ENCODE peak calls at places on chromosomes 2 and 18, in four cellular contexts. M, N, G and L are unnamed samples.

GRCh38 chr2:30786923-30787685 is 20.1 kb downstream of the CAPN13 start:
- DNase-seq in M (no peak), N (no peak), G (no peak), L (no peak)

GRCh38 chr2:218032336-218033171 is 29.8 kb upstream of the TNS1 start:
- DNase-seq in G (no peak), M (no peak), N (no peak), L (no peak)

GRCh38 chr18:63936932-63937393 is 12.1 kb upstream of the HMSD start:
- DNase-seq in G (no peak), N (no peak), M (no peak), L (no peak)

GRCh38 chr2:172693037-172693436 is 42.6 kb upstream of the RAPGEF4 start:
- DNase-seq in G (no peak), N (peak), M (no peak), L (no peak)

GRCh38 chr2:158618859-158619490 is 162.2 kb downstream of the PKP4 start:
- DNase-seq in N (no peak), G (no peak), M (no peak), L (no peak)

GRCh38 chr2:183868707-183869106 is 729.6 kb upstream of the ZNF804A start:
- DNase-seq in G (no peak), N (no peak), M (no peak), L (no peak)

GRCh38 chr2:169361706-169362345 is 508 bp downstream of the LRP2 start:
- DNase-seq in N (no peak), G (peak), M (no peak), L (no peak)

GRCh38 chr2:88053301-88053700 is 2.3 kb downstream of the KRCC1 start:
- DNase-seq in G (no peak), M (no peak), N (peak), L (no peak)

GRCh38 chr18:63213331-63213900 is 106.2 kb downstream of the BCL2 start:
- DNase-seq in G (no peak), M (no peak), N (peak), L (no peak)

GRCh38 chr2:106825161-106825560 is 60.8 kb downstream of the ST6GAL2 start:
- DNase-seq in M (no peak), N (no peak), G (no peak), L (no peak)

GRCh38 chr2:219175486-219175885 is 1.2 kb downstream of the CNPPD1 start:
- DNase-seq in M (no peak), N (no peak), G (no peak), L (no peak)

GRCh38 chr18:48003426-48004349 is 73.2 kb upstream of the SMAD2 start:
- DNase-seq in G (no peak), N (peak), M (no peak), L (no peak)

GRCh38 chr18:12868576-12868975 is 15.5 kb downstream of the PTPN2 start:
- DNase-seq in G (no peak), M (no peak), N (no peak), L (no peak)

GRCh38 chr18:11994346-11994707 is 13.0 kb downstream of the IMPA2 start:
- DNase-seq in N (peak), G (no peak), M (no peak), L (no peak)

GRCh38 chr18:36066001-36066400 is 1.4 kb downstream of the RPRD1A start:
- DNase-seq in M (no peak), G (no peak), N (no peak), L (no peak)

GRCh38 chr2:212157011-212157410 is 381.6 kb downstream of the ERBB4 start:
- DNase-seq in G (no peak), M (no peak), N (no peak), L (no peak)

GRCh38 chr2:8638327-8638726 is 43.5 kb upstream of the ID2 start:
- DNase-seq in N (no peak), G (no peak), M (no peak), L (no peak)

GRCh38 chr18:12993439-12993838 is 2.3 kb downstream of the CEP192 start:
- DNase-seq in M (no peak), N (no peak), G (no peak), L (no peak)

DNA sequence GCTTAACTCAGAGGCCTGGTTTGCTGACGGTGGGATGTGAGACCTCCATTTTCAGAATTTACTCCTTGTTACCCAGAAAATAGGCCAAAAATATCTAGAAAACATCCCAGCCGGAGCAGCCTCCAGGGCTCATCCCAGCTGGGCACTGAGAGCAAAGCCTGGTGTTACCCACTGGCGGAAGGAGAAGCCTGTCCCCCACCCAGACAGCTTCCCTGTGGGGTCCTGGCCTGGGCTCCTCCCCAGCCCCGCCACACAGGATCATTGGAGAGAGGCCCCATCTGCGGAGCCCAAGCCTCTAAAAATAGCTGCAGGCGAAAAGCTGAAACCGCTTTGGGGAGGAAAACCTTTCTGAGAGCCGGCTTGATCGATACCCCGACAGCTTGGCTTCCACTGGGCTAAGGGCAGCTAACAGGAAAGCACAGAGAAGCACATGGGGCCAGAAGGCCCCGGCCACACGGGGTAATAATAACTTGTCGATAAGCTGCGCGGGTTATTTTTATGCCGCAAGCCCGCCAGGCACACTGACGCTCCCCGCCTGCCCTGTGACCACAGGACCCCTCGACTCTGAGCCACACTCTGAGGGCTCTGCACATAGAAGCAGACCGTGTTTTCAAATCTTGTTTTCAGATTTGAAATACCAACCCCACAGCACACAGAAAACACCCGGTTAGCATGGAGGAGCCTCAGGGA is 26.8 kb upstream of the FAHD2A start:
- DNase-seq in M (no peak), N (no peak), G (no peak), L (no peak)
- TF ChIP-seq SPI1 in M (no peak), N (no peak), G (no peak), L (no peak)

GRCh38 chr2:181275643-181276070 is 181.5 kb upstream of the ITGA4 start:
- DNase-seq in N (no peak), G (no peak), M (no peak), L (no peak)
- TF ChIP-seq SPI1 in N (no peak), G (no peak), M (no peak), L (no peak)

GRCh38 chr2:84424152-84424551 is 34.9 kb downstream of the SUCLG1 start:
- DNase-seq in N (no peak), G (peak), M (no peak), L (no peak)
- TF ChIP-seq SPI1 in N (no peak), G (no peak), M (no peak), L (no peak)

GRCh38 chr2:95018861-95019550 is 6.5 kb upstream of the MAL start:
- DNase-seq in G (no peak), M (no peak), N (no peak), L (no peak)
- TF ChIP-seq SPI1 in G (no peak), M (no peak), N (no peak), L (no peak)

DNA sequence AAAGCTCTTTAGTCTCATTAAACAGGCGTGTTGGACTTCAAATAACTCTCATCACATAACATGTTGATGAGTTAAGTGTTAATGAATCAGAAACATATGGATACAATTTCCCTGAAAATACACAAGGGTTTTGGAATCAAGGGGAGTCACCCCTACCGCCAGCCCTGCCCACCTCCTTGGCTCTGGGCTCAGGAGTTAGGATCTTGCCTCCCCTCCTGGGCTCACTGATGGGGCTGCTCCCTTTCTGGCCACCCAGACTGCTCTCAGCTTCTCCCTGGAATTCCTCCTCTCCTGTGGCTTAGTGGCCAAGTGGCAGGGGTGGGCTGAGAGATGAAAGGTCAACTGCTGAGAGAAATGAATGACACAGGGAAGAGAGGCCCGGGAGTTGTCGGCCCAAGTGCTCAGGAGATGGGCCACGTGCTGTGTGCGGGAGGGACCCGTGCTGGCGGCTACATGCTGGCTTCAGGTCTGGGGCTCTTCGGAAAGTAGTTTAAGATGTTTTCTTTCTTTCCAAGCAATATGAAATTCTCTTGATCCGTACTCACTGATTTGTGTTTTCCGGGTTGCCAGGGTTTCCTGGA is 55.8 kb upstream of the TNP1 start:
- DNase-seq in M (no peak), G (no peak), N (no peak), L (no peak)
- TF ChIP-seq SPI1 in M (no peak), G (no peak), N (no peak), L (no peak)

GRCh38 chr2:239696559-239697207 is 295.9 kb upstream of the HDAC4 start:
- DNase-seq in G (no peak), N (no peak), M (no peak), L (no peak)

GRCh38 chr2:239704737-239705136 is 303.9 kb upstream of the HDAC4 start:
- DNase-seq in N (no peak), M (no peak), G (no peak), L (no peak)

GRCh38 chr2:239703834-239704233 is 303.0 kb upstream of the HDAC4 start:
- DNase-seq in M (no peak), N (no peak), G (no peak), L (no peak)

GRCh38 chr2:239697765-239698164 is 296.9 kb upstream of the HDAC4 start:
- DNase-seq in M (no peak), N (no peak), G (peak), L (no peak)

DNA sequence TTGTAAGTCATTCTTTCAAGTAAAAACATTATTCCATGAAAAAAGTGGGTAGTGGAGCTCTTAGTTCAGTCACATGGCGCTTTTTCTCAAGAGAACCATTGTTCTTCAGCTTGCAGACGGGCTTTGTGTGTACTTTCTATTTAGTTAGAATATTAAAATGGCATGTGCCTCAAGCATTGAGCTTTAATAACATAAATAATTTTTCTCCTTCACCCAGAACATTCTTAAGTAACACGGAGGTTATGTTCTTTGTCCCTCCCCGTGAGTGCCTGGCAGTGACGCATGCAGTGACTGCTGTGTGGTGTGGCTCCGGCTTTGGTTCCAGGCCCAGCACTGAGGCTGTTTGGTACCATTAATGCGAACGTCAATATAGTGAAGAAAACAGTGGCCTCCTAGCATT is 300.1 kb upstream of the HDAC4 start:
- DNase-seq in N (no peak), M (no peak), G (no peak), L (no peak)
- TF ChIP-seq SPI1 in N (no peak), M (no peak), G (no peak), L (no peak)

GRCh38 chr2:175147196-175147595 is 20.8 kb downstream of the ATF2 start:
- DNase-seq in M (no peak), N (no peak), G (no peak), L (no peak)
- TF ChIP-seq SPI1 in M (no peak), N (no peak), G (no peak), L (no peak)

DNA sequence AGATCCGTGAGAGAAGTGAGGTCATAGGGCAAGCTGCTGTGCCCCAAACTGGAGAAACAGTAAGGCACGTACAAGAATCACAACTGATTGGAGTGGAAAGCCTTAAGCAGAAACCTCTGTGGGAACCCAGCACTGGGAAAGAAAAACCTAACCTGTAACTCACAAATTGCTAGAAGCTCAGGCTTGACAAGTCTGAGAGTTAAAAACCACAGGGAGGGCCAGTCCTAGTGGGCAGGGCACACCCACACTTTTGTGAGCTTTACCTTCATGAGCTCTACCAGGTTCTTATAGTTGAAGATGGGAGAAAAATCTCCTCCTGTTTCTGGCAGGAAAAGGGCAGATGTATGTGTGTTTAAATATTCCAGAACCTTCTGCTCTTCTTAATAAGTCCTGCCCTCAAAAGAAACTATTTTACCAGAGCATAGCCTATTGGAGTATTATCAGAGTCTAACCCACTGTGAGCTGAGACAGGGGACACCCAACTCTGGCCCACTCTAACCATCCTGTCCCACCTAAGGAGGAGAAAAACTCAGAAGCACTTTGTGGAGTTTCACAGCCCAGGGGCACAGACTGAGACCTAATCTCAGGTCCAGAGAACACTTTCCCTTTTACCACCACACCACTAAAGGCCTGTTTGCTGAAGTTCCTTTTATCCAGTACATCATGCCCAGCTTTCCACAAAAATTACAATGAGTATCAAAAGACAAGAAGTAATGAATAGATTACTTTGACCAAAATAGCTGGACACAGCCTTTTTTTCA is 1265.7 kb upstream of the CHAC2 start:
- DNase-seq in M (no peak), N (no peak), G (no peak), L (no peak)
- TF ChIP-seq SPI1 in M (no peak), N (no peak), G (no peak), L (no peak)